ENCODE peak calls at places on chromosome 2, in nine cellular contexts. G, Q, W, N, K, B, H, S and D are unnamed samples.

GRCh38 chr2:160388464-160389263 is 104.9 kb downstream of the RBMS1 start:
- DNase-seq in G (no peak), Q (no peak), W (no peak), N (no peak), K (peak; percentile 41), B (no peak), H (peak; percentile 43), S (no peak), D (no peak)

GRCh38 chr2:102030855-102031527 is 39.2 kb downstream of the IL1R2 start:
- DNase-seq in G (no peak), Q (no peak), W (no peak), N (no peak), K (no peak), B (no peak), H (no peak), S (no peak), D (no peak)

GRCh38 chr2:24399434-24400206 is 39.3 kb upstream of the ITSN2 start:
- DNase-seq in G (no peak), Q (no peak), W (no peak), N (no peak), K (no peak), B (no peak), H (no peak), S (no peak), D (no peak)

GRCh38 chr2:116222793-116223192 is 1591.7 kb upstream of the DDX18 start:
- DNase-seq in G (no peak), Q (no peak), W (no peak), N (no peak), K (no peak), B (no peak), H (no peak), S (no peak), D (no peak)

GRCh38 chr2:818233-818632 is 132.4 kb upstream of the SNTG2 start:
- DNase-seq in G (no peak), Q (no peak), W (no peak), N (no peak), K (no peak), B (no peak), H (no peak), S (no peak), D (no peak)

GRCh38 chr2:3652896-3653625 is 4.9 kb upstream of the ALLC start:
- DNase-seq in G (no peak), Q (no peak), W (no peak), N (no peak), K (no peak), B (no peak), H (no peak), S (no peak), D (no peak)

GRCh38 chr2:234251326-234252271 is 201.1 kb downstream of the SPP2 start:
- DNase-seq in G (no peak), Q (peak; percentile 98), W (peak; percentile 95), N (no peak), K (no peak), B (no peak), H (peak; percentile 33), S (peak; percentile 91), D (no peak)

GRCh38 chr2:163028807-163029206 is 190.2 kb upstream of the KCNH7 start:
- DNase-seq in G (no peak), Q (no peak), W (no peak), N (no peak), K (no peak), B (no peak), H (no peak), S (no peak), D (no peak)

GRCh38 chr2:17934721-17935120 is 56.3 kb downstream of the KCNS3 start:
- DNase-seq in G (no peak), Q (peak; percentile 23), W (peak; percentile 58), N (no peak), K (no peak), B (no peak), H (no peak), S (no peak), D (no peak)

GRCh38 chr2:180222642-180223041 is 215.5 kb upstream of the CWC22 start:
- DNase-seq in G (no peak), Q (peak; percentile 95), W (peak; percentile 94), N (no peak), K (no peak), B (no peak), H (peak; percentile 20), S (no peak), D (no peak)

GRCh38 chr2:200091126-200091525 is 135.7 kb downstream of the MAIP1 start:
- DNase-seq in G (no peak), Q (no peak), W (no peak), N (no peak), K (no peak), B (no peak), H (no peak), S (no peak), D (no peak)

GRCh38 chr2:101858246-101858645 is 133.5 kb upstream of the IL1R2 start:
- DNase-seq in G (no peak), Q (no peak), W (no peak), N (no peak), K (no peak), B (no peak), H (no peak), S (no peak), D (no peak)

GRCh38 chr2:202023198-202023903 is 10.3 kb upstream of the FZD7 start:
- DNase-seq in G (no peak), Q (no peak), W (no peak), N (no peak), K (no peak), B (no peak), H (no peak), S (no peak), D (no peak)

GRCh38 chr2:86293612-86294011 is 43.8 kb downstream of the REEP1 start:
- DNase-seq in G (no peak), Q (no peak), W (no peak), N (no peak), K (no peak), B (peak; percentile 28), H (no peak), S (no peak), D (no peak)

GRCh38 chr2:215358891-215359575 is 47.2 kb downstream of the ATIC start:
- DNase-seq in G (no peak), Q (peak; percentile 61), W (peak; percentile 36), N (no peak), K (no peak), B (no peak), H (no peak), S (no peak), D (no peak)

GRCh38 chr2:147525724-147526489 is 318.9 kb upstream of the ACVR2A start:
- DNase-seq in G (no peak), Q (peak; percentile 2), W (peak; percentile 14), N (no peak), K (no peak), B (no peak), H (no peak), S (no peak), D (no peak)

GRCh38 chr2:27379840-27380625 is 501 bp downstream of the ZNF513 start:
- DNase-seq in G (peak; percentile 70), Q (peak; percentile 57), W (peak; percentile 59), N (peak; percentile 55), K (peak; percentile 50), B (peak; percentile 70), H (peak; percentile 77), S (peak; percentile 59), D (peak; percentile 30)

GRCh38 chr2:17851731-17852585 is 26.5 kb upstream of the KCNS3 start:
- DNase-seq in G (peak; percentile 27), Q (peak; percentile 78), W (peak; percentile 74), N (no peak), K (peak; percentile 32), B (peak; percentile 83), H (peak; percentile 49), S (peak; percentile 64), D (peak; percentile 57)

GRCh38 chr2:217568289-217568985 is 434.4 kb downstream of the TNS1 start:
- DNase-seq in G (no peak), Q (peak; percentile 18), W (no peak), N (no peak), K (no peak), B (no peak), H (no peak), S (no peak), D (no peak)

GRCh38 chr2:33419548-33420255 is 56.7 kb upstream of the RASGRP3 start:
- DNase-seq in G (no peak), Q (peak; percentile 33), W (no peak), N (no peak), K (no peak), B (no peak), H (no peak), S (no peak), D (no peak)

GRCh38 chr2:188937228-188938220 is 36.6 kb upstream of the COL3A1 start:
- DNase-seq in G (no peak), Q (peak; percentile 87), W (peak; percentile 85), N (no peak), K (no peak), B (no peak), H (no peak), S (no peak), D (no peak)